ENCODE peak calls at places on chromosomes 1 and 21, in five cellular contexts. One of them, this sample, is unnamed.

GRCh38 chr1:47696911-47697441 is 259.1 kb downstream of the FOXD2 start:
- DNase-seq in H1: no peak
- DNase-seq in upper lobe of right lung: peak
- DNase-seq in effector memory CD8-positive, alpha-beta T cell: no peak
- DNase-seq in tibial artery: peak
- DNase-seq in this sample: no peak

GRCh38 chr1:174519845-174520244 is 72.1 kb downstream of the GPR52 start:
- DNase-seq in upper lobe of right lung: no peak
- DNase-seq in tibial artery: no peak
- DNase-seq in effector memory CD8-positive, alpha-beta T cell: no peak
- DNase-seq in H1: no peak
- DNase-seq in this sample: peak

GRCh38 chr1:64062941-64063581 is 140.4 kb upstream of the UBE2U start:
- DNase-seq in tibial artery: no peak
- DNase-seq in effector memory CD8-positive, alpha-beta T cell: no peak
- DNase-seq in upper lobe of right lung: no peak
- DNase-seq in H1: no peak
- DNase-seq in this sample: no peak

GRCh38 chr1:219296916-219297315 is 123.2 kb downstream of the LYPLAL1 start:
- DNase-seq in effector memory CD8-positive, alpha-beta T cell: no peak
- DNase-seq in tibial artery: no peak
- DNase-seq in H1: no peak
- DNase-seq in upper lobe of right lung: no peak
- DNase-seq in this sample: no peak

GRCh38 chr1:94980909-94981252 is 54.0 kb upstream of the CNN3 start:
- DNase-seq in H1: no peak
- DNase-seq in upper lobe of right lung: no peak
- DNase-seq in tibial artery: no peak
- DNase-seq in effector memory CD8-positive, alpha-beta T cell: no peak
- DNase-seq in this sample: no peak

GRCh38 chr1:157415661-157416060 is 136.7 kb downstream of the FCRL5 start:
- DNase-seq in H1: peak
- DNase-seq in tibial artery: no peak
- DNase-seq in upper lobe of right lung: no peak
- DNase-seq in effector memory CD8-positive, alpha-beta T cell: no peak
- DNase-seq in this sample: no peak

GRCh38 chr1:21175324-21175669 is 1.4 kb downstream of the EIF4G3 start:
- DNase-seq in effector memory CD8-positive, alpha-beta T cell: no peak
- DNase-seq in tibial artery: peak
- DNase-seq in upper lobe of right lung: peak
- DNase-seq in H1: no peak
- DNase-seq in this sample: peak

GRCh38 chr21:44599264-44600029 is 950 bp upstream of the KRTAP10-7 start:
- DNase-seq in tibial artery: no peak
- DNase-seq in upper lobe of right lung: no peak
- DNase-seq in effector memory CD8-positive, alpha-beta T cell: no peak
- DNase-seq in H1: peak
- DNase-seq in this sample: no peak

GRCh38 chr1:115179397-115179835 is 90.1 kb upstream of the TSPAN2 start:
- DNase-seq in tibial artery: no peak
- DNase-seq in effector memory CD8-positive, alpha-beta T cell: no peak
- DNase-seq in H1: no peak
- DNase-seq in upper lobe of right lung: no peak
- DNase-seq in this sample: no peak

GRCh38 chr1:114353233-114353632 is 157.8 kb downstream of the TRIM33 start:
- DNase-seq in effector memory CD8-positive, alpha-beta T cell: no peak
- DNase-seq in H1: peak
- DNase-seq in upper lobe of right lung: peak
- DNase-seq in tibial artery: peak
- DNase-seq in this sample: no peak

GRCh38 chr1:189606795-189607476 is 870.7 kb downstream of the BRINP3 start:
- DNase-seq in H1: no peak
- DNase-seq in tibial artery: no peak
- DNase-seq in effector memory CD8-positive, alpha-beta T cell: no peak
- DNase-seq in upper lobe of right lung: no peak
- DNase-seq in this sample: no peak

GRCh38 chr1:40392206-40392605 is 18.7 kb downstream of the SMAP2 start:
- DNase-seq in effector memory CD8-positive, alpha-beta T cell: no peak
- DNase-seq in upper lobe of right lung: no peak
- DNase-seq in tibial artery: no peak
- DNase-seq in H1: no peak
- DNase-seq in this sample: peak

This sample was measured in pons.